ENCODE peak calls at places on chromosomes 13 and 19, in eight cellular contexts. D, V, M, Y, Z, L, E and G are unnamed samples.

GRCh38 chr19:16293133-16294085 is 31.2 kb upstream of the KLF2 start:
- DNase-seq in D (no peak), V (no peak), M (peak; percentile 88), Y (no peak), Z (peak; percentile 26), L (no peak), E (peak; percentile 90), G (no peak)

GRCh38 chr13:37288057-37288720 is 182.7 kb upstream of the CSNK1A1L start:
- DNase-seq in D (no peak), V (no peak), M (no peak), Y (no peak), Z (no peak), L (no peak), E (no peak), G (no peak)

GRCh38 chr19:1725100-1726064 is 27.9 kb upstream of the ONECUT3 start:
- DNase-seq in D (peak; percentile 89), V (no peak), M (peak; percentile 67), Y (peak; percentile 78), Z (no peak), L (peak; percentile 20), E (peak; percentile 4), G (peak; percentile 99)

GRCh38 chr19:27733551-27734266 is 1479.2 kb downstream of the UQCRFS1 start:
- DNase-seq in D (no peak), V (no peak), M (no peak), Y (no peak), Z (no peak), L (no peak), E (no peak), G (no peak)

GRCh38 chr13:20567881-20568528 is 1.0 kb downstream of the IFT88 start:
- DNase-seq in D (no peak), V (no peak), M (peak; percentile 28), Y (no peak), Z (no peak), L (no peak), E (no peak), G (no peak)

GRCh38 chr19:5017235-5017634 is 48.3 kb downstream of the KDM4B start:
- DNase-seq in D (no peak), V (no peak), M (no peak), Y (no peak), Z (no peak), L (no peak), E (no peak), G (no peak)

GRCh38 chr13:109331898-109332297 is 454.5 kb downstream of the IRS2 start:
- DNase-seq in D (peak; percentile 17), V (no peak), M (no peak), Y (no peak), Z (no peak), L (no peak), E (peak; percentile 93), G (no peak)

GRCh38 chr13:110347088-110347487 is 40.0 kb downstream of the COL4A2 start:
- DNase-seq in D (no peak), V (no peak), M (no peak), Y (no peak), Z (no peak), L (no peak), E (no peak), G (no peak)

GRCh38 chr19:2977686-2978466 is 512 bp downstream of the TLE6 start:
- DNase-seq in D (no peak), V (no peak), M (no peak), Y (no peak), Z (no peak), L (no peak), E (no peak), G (no peak)

GRCh38 chr19:45450042-45450380 is 17.8 kb upstream of the FOSB start:
- DNase-seq in D (no peak), V (no peak), M (no peak), Y (no peak), Z (no peak), L (no peak), E (no peak), G (no peak)

GRCh38 chr19:1377176-1377964 is 6.3 kb upstream of the NDUFS7 start:
- DNase-seq in D (no peak), V (no peak), M (no peak), Y (no peak), Z (no peak), L (no peak), E (no peak), G (no peak)

GRCh38 chr13:30307194-30307965 is at the start of gene KATNAL1:
- DNase-seq in D (peak; percentile 83), V (peak; percentile 10), M (peak; percentile 87), Y (peak; percentile 73), Z (no peak), L (peak; percentile 50), E (peak; percentile 14), G (peak; percentile 62)

GRCh38 chr13:91657283-91657682 is 258.9 kb downstream of the GPC5 start:
- DNase-seq in D (no peak), V (no peak), M (no peak), Y (no peak), Z (no peak), L (no peak), E (no peak), G (no peak)

GRCh38 chr19:9877775-9878510 is 42.8 kb downstream of the PIN1 start:
- DNase-seq in D (no peak), V (no peak), M (no peak), Y (no peak), Z (no peak), L (no peak), E (peak; percentile 3), G (no peak)

GRCh38 chr19:19679176-19680073 is 10.8 kb downstream of the ZNF101 start:
- DNase-seq in D (no peak), V (no peak), M (no peak), Y (peak; percentile 1), Z (no peak), L (no peak), E (no peak), G (no peak)

GRCh38 chr19:48900477-48901452 is 653 bp downstream of the NUCB1 start:
- DNase-seq in D (peak; percentile 58), V (no peak), M (peak; percentile 58), Y (no peak), Z (no peak), L (no peak), E (no peak), G (no peak)

GRCh38 chr13:97310809-97311436 is 88.8 kb downstream of the MBNL2 start:
- DNase-seq in D (no peak), V (no peak), M (no peak), Y (no peak), Z (no peak), L (no peak), E (no peak), G (no peak)

GRCh38 chr13:95643009-95643408 is 1.5 kb downstream of the DZIP1 start:
- DNase-seq in D (peak; percentile 17), V (no peak), M (no peak), Y (no peak), Z (no peak), L (no peak), E (no peak), G (no peak)

GRCh38 chr19:19443902-19444693 is 38.6 kb downstream of the GATAD2A start:
- DNase-seq in D (no peak), V (no peak), M (no peak), Y (no peak), Z (no peak), L (no peak), E (no peak), G (no peak)

GRCh38 chr13:23506071-23506820 is 64.0 kb upstream of the TNFRSF19 start:
- DNase-seq in D (no peak), V (no peak), M (no peak), Y (no peak), Z (no peak), L (no peak), E (no peak), G (no peak)